ENCODE peak calls at places on chromosomes 16 and 17, in nine cellular contexts. One of them, this sample, is unnamed.

GRCh38 chr17:73492802-73493139 is 151.5 kb downstream of the SDK2 start:
- DNase-seq in type B pancreatic cell: no peak
- DNase-seq in GOT3: no peak
- DNase-seq in stimulated activated CD4-positive, alpha-beta T cell treated with anti-CD3 and anti-CD28 coated beads, Interleukin-4, amount 100 ng/mL, for 1 hour: no peak
- DNase-seq in adipocyte: no peak
- DNase-seq in T follicular helper cell: no peak
- DNase-seq in tibial artery: no peak
- DNase-seq in activated CD8-positive, alpha-beta memory T cell treated with anti-CD3 and anti-CD28 coated beads for 1 hour: no peak
- DNase-seq in hippocampal formation: no peak
- DNase-seq in this sample: no peak

GRCh38 chr17:39632153-39632941 is 4.6 kb upstream of the STARD3 start:
- DNase-seq in GOT3: no peak
- DNase-seq in adipocyte: no peak
- DNase-seq in stimulated activated CD4-positive, alpha-beta T cell treated with anti-CD3 and anti-CD28 coated beads, Interleukin-4, amount 100 ng/mL, for 1 hour: no peak
- DNase-seq in activated CD8-positive, alpha-beta memory T cell treated with anti-CD3 and anti-CD28 coated beads for 1 hour: no peak
- DNase-seq in T follicular helper cell: no peak
- DNase-seq in hippocampal formation: peak; percentile 74
- DNase-seq in type B pancreatic cell: no peak
- DNase-seq in tibial artery: no peak
- DNase-seq in this sample: no peak

GRCh38 chr16:81137012-81137335 is 40.8 kb upstream of the GCSH start:
- DNase-seq in T follicular helper cell: no peak
- DNase-seq in GOT3: no peak
- DNase-seq in tibial artery: no peak
- DNase-seq in hippocampal formation: no peak
- DNase-seq in adipocyte: peak; percentile 23
- DNase-seq in type B pancreatic cell: no peak
- DNase-seq in stimulated activated CD4-positive, alpha-beta T cell treated with anti-CD3 and anti-CD28 coated beads, Interleukin-4, amount 100 ng/mL, for 1 hour: no peak
- DNase-seq in activated CD8-positive, alpha-beta memory T cell treated with anti-CD3 and anti-CD28 coated beads for 1 hour: no peak
- DNase-seq in this sample: peak; percentile 15

GRCh38 chr17:50681260-50682200 is 26.2 kb downstream of the ANKRD40 start:
- DNase-seq in hippocampal formation: no peak
- DNase-seq in GOT3: no peak
- DNase-seq in type B pancreatic cell: no peak
- DNase-seq in tibial artery: peak; percentile 59
- DNase-seq in stimulated activated CD4-positive, alpha-beta T cell treated with anti-CD3 and anti-CD28 coated beads, Interleukin-4, amount 100 ng/mL, for 1 hour: no peak
- DNase-seq in T follicular helper cell: no peak
- DNase-seq in activated CD8-positive, alpha-beta memory T cell treated with anti-CD3 and anti-CD28 coated beads for 1 hour: no peak
- DNase-seq in adipocyte: peak; percentile 88
- DNase-seq in this sample: peak; percentile 61

GRCh38 chr16:25691519-25692091 is at the start of gene HS3ST4:
- DNase-seq in tibial artery: no peak
- DNase-seq in adipocyte: no peak
- DNase-seq in hippocampal formation: no peak
- DNase-seq in GOT3: no peak
- DNase-seq in activated CD8-positive, alpha-beta memory T cell treated with anti-CD3 and anti-CD28 coated beads for 1 hour: no peak
- DNase-seq in type B pancreatic cell: no peak
- DNase-seq in T follicular helper cell: no peak
- DNase-seq in stimulated activated CD4-positive, alpha-beta T cell treated with anti-CD3 and anti-CD28 coated beads, Interleukin-4, amount 100 ng/mL, for 1 hour: no peak
- DNase-seq in this sample: no peak

GRCh38 chr17:30970757-30971567 is at the start of gene RNF135:
- DNase-seq in activated CD8-positive, alpha-beta memory T cell treated with anti-CD3 and anti-CD28 coated beads for 1 hour: no peak
- DNase-seq in stimulated activated CD4-positive, alpha-beta T cell treated with anti-CD3 and anti-CD28 coated beads, Interleukin-4, amount 100 ng/mL, for 1 hour: peak; percentile 63
- DNase-seq in hippocampal formation: peak; percentile 55
- DNase-seq in type B pancreatic cell: peak; percentile 83
- DNase-seq in GOT3: peak; percentile 44
- DNase-seq in tibial artery: peak; percentile 91
- DNase-seq in adipocyte: peak; percentile 91
- DNase-seq in T follicular helper cell: peak; percentile 24
- DNase-seq in this sample: peak; percentile 72

GRCh38 chr17:77319211-77320031 is 178.7 kb downstream of the SEC14L1 start:
- DNase-seq in adipocyte: peak; percentile 97
- DNase-seq in hippocampal formation: no peak
- DNase-seq in GOT3: peak; percentile 41
- DNase-seq in tibial artery: peak; percentile 94
- DNase-seq in stimulated activated CD4-positive, alpha-beta T cell treated with anti-CD3 and anti-CD28 coated beads, Interleukin-4, amount 100 ng/mL, for 1 hour: peak; percentile 71
- DNase-seq in T follicular helper cell: peak; percentile 59
- DNase-seq in activated CD8-positive, alpha-beta memory T cell treated with anti-CD3 and anti-CD28 coated beads for 1 hour: no peak
- DNase-seq in type B pancreatic cell: no peak
- DNase-seq in this sample: no peak

GRCh38 chr17:68955181-68955841 is at the start of gene ABCA8:
- DNase-seq in adipocyte: peak; percentile 66
- DNase-seq in hippocampal formation: peak; percentile 33
- DNase-seq in stimulated activated CD4-positive, alpha-beta T cell treated with anti-CD3 and anti-CD28 coated beads, Interleukin-4, amount 100 ng/mL, for 1 hour: no peak
- DNase-seq in activated CD8-positive, alpha-beta memory T cell treated with anti-CD3 and anti-CD28 coated beads for 1 hour: no peak
- DNase-seq in type B pancreatic cell: no peak
- DNase-seq in T follicular helper cell: no peak
- DNase-seq in tibial artery: peak; percentile 40
- DNase-seq in GOT3: no peak
- DNase-seq in this sample: peak; percentile 57

GRCh38 chr16:58022601-58023371 is 2.8 kb upstream of the MMP15 start:
- DNase-seq in T follicular helper cell: no peak
- DNase-seq in adipocyte: peak; percentile 36
- DNase-seq in GOT3: no peak
- DNase-seq in tibial artery: peak; percentile 45
- DNase-seq in activated CD8-positive, alpha-beta memory T cell treated with anti-CD3 and anti-CD28 coated beads for 1 hour: no peak
- DNase-seq in type B pancreatic cell: no peak
- DNase-seq in stimulated activated CD4-positive, alpha-beta T cell treated with anti-CD3 and anti-CD28 coated beads, Interleukin-4, amount 100 ng/mL, for 1 hour: no peak
- DNase-seq in hippocampal formation: peak; percentile 60
- DNase-seq in this sample: peak; percentile 45

GRCh38 chr16:54076006-54076504 is 210.5 kb downstream of the IRX3 start:
- DNase-seq in stimulated activated CD4-positive, alpha-beta T cell treated with anti-CD3 and anti-CD28 coated beads, Interleukin-4, amount 100 ng/mL, for 1 hour: no peak
- DNase-seq in type B pancreatic cell: no peak
- DNase-seq in tibial artery: no peak
- DNase-seq in activated CD8-positive, alpha-beta memory T cell treated with anti-CD3 and anti-CD28 coated beads for 1 hour: no peak
- DNase-seq in adipocyte: no peak
- DNase-seq in GOT3: no peak
- DNase-seq in hippocampal formation: no peak
- DNase-seq in T follicular helper cell: no peak
- DNase-seq in this sample: no peak

GRCh38 chr16:83389751-83390150 is 418.0 kb upstream of the HSBP1 start:
- DNase-seq in GOT3: no peak
- DNase-seq in hippocampal formation: no peak
- DNase-seq in stimulated activated CD4-positive, alpha-beta T cell treated with anti-CD3 and anti-CD28 coated beads, Interleukin-4, amount 100 ng/mL, for 1 hour: no peak
- DNase-seq in adipocyte: no peak
- DNase-seq in type B pancreatic cell: no peak
- DNase-seq in tibial artery: no peak
- DNase-seq in activated CD8-positive, alpha-beta memory T cell treated with anti-CD3 and anti-CD28 coated beads for 1 hour: no peak
- DNase-seq in T follicular helper cell: no peak
- DNase-seq in this sample: no peak

GRCh38 chr17:40315206-40315605 is 6.2 kb downstream of the RARA start:
- DNase-seq in adipocyte: no peak
- DNase-seq in type B pancreatic cell: no peak
- DNase-seq in hippocampal formation: no peak
- DNase-seq in activated CD8-positive, alpha-beta memory T cell treated with anti-CD3 and anti-CD28 coated beads for 1 hour: no peak
- DNase-seq in T follicular helper cell: no peak
- DNase-seq in tibial artery: no peak
- DNase-seq in GOT3: no peak
- DNase-seq in stimulated activated CD4-positive, alpha-beta T cell treated with anti-CD3 and anti-CD28 coated beads, Interleukin-4, amount 100 ng/mL, for 1 hour: no peak
- DNase-seq in this sample: no peak

GRCh38 chr17:14158707-14159106 is 78.0 kb downstream of the CDRT15 start:
- DNase-seq in adipocyte: no peak
- DNase-seq in GOT3: no peak
- DNase-seq in type B pancreatic cell: no peak
- DNase-seq in stimulated activated CD4-positive, alpha-beta T cell treated with anti-CD3 and anti-CD28 coated beads, Interleukin-4, amount 100 ng/mL, for 1 hour: no peak
- DNase-seq in T follicular helper cell: no peak
- DNase-seq in tibial artery: no peak
- DNase-seq in activated CD8-positive, alpha-beta memory T cell treated with anti-CD3 and anti-CD28 coated beads for 1 hour: no peak
- DNase-seq in hippocampal formation: no peak
- DNase-seq in this sample: no peak

GRCh38 chr16:27529962-27530361 is 19.8 kb downstream of the GTF3C1 start:
- DNase-seq in adipocyte: peak; percentile 29
- DNase-seq in stimulated activated CD4-positive, alpha-beta T cell treated with anti-CD3 and anti-CD28 coated beads, Interleukin-4, amount 100 ng/mL, for 1 hour: no peak
- DNase-seq in hippocampal formation: no peak
- DNase-seq in GOT3: no peak
- DNase-seq in T follicular helper cell: no peak
- DNase-seq in activated CD8-positive, alpha-beta memory T cell treated with anti-CD3 and anti-CD28 coated beads for 1 hour: no peak
- DNase-seq in tibial artery: no peak
- DNase-seq in type B pancreatic cell: no peak
- DNase-seq in this sample: no peak

GRCh38 chr16:27974896-27975540 is 88.5 kb downstream of the GSG1L start:
- DNase-seq in type B pancreatic cell: no peak
- DNase-seq in stimulated activated CD4-positive, alpha-beta T cell treated with anti-CD3 and anti-CD28 coated beads, Interleukin-4, amount 100 ng/mL, for 1 hour: no peak
- DNase-seq in activated CD8-positive, alpha-beta memory T cell treated with anti-CD3 and anti-CD28 coated beads for 1 hour: no peak
- DNase-seq in T follicular helper cell: no peak
- DNase-seq in hippocampal formation: no peak
- DNase-seq in adipocyte: no peak
- DNase-seq in tibial artery: no peak
- DNase-seq in GOT3: no peak
- DNase-seq in this sample: no peak

GRCh38 chr17:70407501-70407900 is 238.2 kb downstream of the KCNJ2 start:
- DNase-seq in type B pancreatic cell: no peak
- DNase-seq in tibial artery: no peak
- DNase-seq in stimulated activated CD4-positive, alpha-beta T cell treated with anti-CD3 and anti-CD28 coated beads, Interleukin-4, amount 100 ng/mL, for 1 hour: no peak
- DNase-seq in GOT3: no peak
- DNase-seq in adipocyte: no peak
- DNase-seq in hippocampal formation: no peak
- DNase-seq in activated CD8-positive, alpha-beta memory T cell treated with anti-CD3 and anti-CD28 coated beads for 1 hour: no peak
- DNase-seq in T follicular helper cell: no peak
- DNase-seq in this sample: no peak

GRCh38 chr16:58045096-58045495 is 19.5 kb downstream of the MMP15 start:
- DNase-seq in GOT3: no peak
- DNase-seq in type B pancreatic cell: no peak
- DNase-seq in activated CD8-positive, alpha-beta memory T cell treated with anti-CD3 and anti-CD28 coated beads for 1 hour: no peak
- DNase-seq in hippocampal formation: no peak
- DNase-seq in T follicular helper cell: no peak
- DNase-seq in tibial artery: no peak
- DNase-seq in stimulated activated CD4-positive, alpha-beta T cell treated with anti-CD3 and anti-CD28 coated beads, Interleukin-4, amount 100 ng/mL, for 1 hour: no peak
- DNase-seq in adipocyte: no peak
- DNase-seq in this sample: no peak

GRCh38 chr16:52294660-52295059 is 252.3 kb downstream of the TOX3 start:
- DNase-seq in stimulated activated CD4-positive, alpha-beta T cell treated with anti-CD3 and anti-CD28 coated beads, Interleukin-4, amount 100 ng/mL, for 1 hour: no peak
- DNase-seq in hippocampal formation: no peak
- DNase-seq in activated CD8-positive, alpha-beta memory T cell treated with anti-CD3 and anti-CD28 coated beads for 1 hour: no peak
- DNase-seq in GOT3: no peak
- DNase-seq in type B pancreatic cell: no peak
- DNase-seq in tibial artery: no peak
- DNase-seq in adipocyte: no peak
- DNase-seq in T follicular helper cell: no peak
- DNase-seq in this sample: no peak

GRCh38 chr16:89048087-89048729 is 45.4 kb upstream of the ACSF3 start:
- DNase-seq in adipocyte: no peak
- DNase-seq in type B pancreatic cell: no peak
- DNase-seq in hippocampal formation: no peak
- DNase-seq in T follicular helper cell: no peak
- DNase-seq in tibial artery: no peak
- DNase-seq in stimulated activated CD4-positive, alpha-beta T cell treated with anti-CD3 and anti-CD28 coated beads, Interleukin-4, amount 100 ng/mL, for 1 hour: no peak
- DNase-seq in activated CD8-positive, alpha-beta memory T cell treated with anti-CD3 and anti-CD28 coated beads for 1 hour: no peak
- DNase-seq in GOT3: no peak
- DNase-seq in this sample: no peak

GRCh38 chr17:17151962-17152361 is 54.2 kb downstream of the PLD6 start:
- DNase-seq in type B pancreatic cell: no peak
- DNase-seq in hippocampal formation: peak; percentile 73
- DNase-seq in T follicular helper cell: no peak
- DNase-seq in adipocyte: peak; percentile 96
- DNase-seq in activated CD8-positive, alpha-beta memory T cell treated with anti-CD3 and anti-CD28 coated beads for 1 hour: no peak
- DNase-seq in tibial artery: peak; percentile 96
- DNase-seq in stimulated activated CD4-positive, alpha-beta T cell treated with anti-CD3 and anti-CD28 coated beads, Interleukin-4, amount 100 ng/mL, for 1 hour: peak; percentile 15
- DNase-seq in GOT3: peak; percentile 77
- DNase-seq in this sample: peak; percentile 57

GRCh38 chr17:14197582-14197981 is 39.1 kb downstream of the CDRT15 start:
- DNase-seq in T follicular helper cell: no peak
- DNase-seq in GOT3: no peak
- DNase-seq in hippocampal formation: no peak
- DNase-seq in stimulated activated CD4-positive, alpha-beta T cell treated with anti-CD3 and anti-CD28 coated beads, Interleukin-4, amount 100 ng/mL, for 1 hour: peak; percentile 55
- DNase-seq in type B pancreatic cell: no peak
- DNase-seq in activated CD8-positive, alpha-beta memory T cell treated with anti-CD3 and anti-CD28 coated beads for 1 hour: no peak
- DNase-seq in adipocyte: no peak
- DNase-seq in tibial artery: no peak
- DNase-seq in this sample: no peak

GRCh38 chr16:88672776-88673175 is 9.9 kb upstream of the MVD start:
- DNase-seq in GOT3: no peak
- DNase-seq in hippocampal formation: no peak
- DNase-seq in adipocyte: no peak
- DNase-seq in tibial artery: no peak
- DNase-seq in type B pancreatic cell: no peak
- DNase-seq in stimulated activated CD4-positive, alpha-beta T cell treated with anti-CD3 and anti-CD28 coated beads, Interleukin-4, amount 100 ng/mL, for 1 hour: no peak
- DNase-seq in activated CD8-positive, alpha-beta memory T cell treated with anti-CD3 and anti-CD28 coated beads for 1 hour: no peak
- DNase-seq in T follicular helper cell: no peak
- DNase-seq in this sample: no peak

GRCh38 chr16:50861926-50862325 is 120.0 kb downstream of the CYLD start:
- DNase-seq in hippocampal formation: no peak
- DNase-seq in activated CD8-positive, alpha-beta memory T cell treated with anti-CD3 and anti-CD28 coated beads for 1 hour: no peak
- DNase-seq in T follicular helper cell: no peak
- DNase-seq in adipocyte: peak; percentile 41
- DNase-seq in type B pancreatic cell: no peak
- DNase-seq in stimulated activated CD4-positive, alpha-beta T cell treated with anti-CD3 and anti-CD28 coated beads, Interleukin-4, amount 100 ng/mL, for 1 hour: no peak
- DNase-seq in tibial artery: no peak
- DNase-seq in GOT3: no peak
- DNase-seq in this sample: peak; percentile 17

GRCh38 chr17:79156463-79157095 is 82.0 kb downstream of the ENGASE start:
- DNase-seq in T follicular helper cell: no peak
- DNase-seq in type B pancreatic cell: no peak
- DNase-seq in GOT3: no peak
- DNase-seq in tibial artery: no peak
- DNase-seq in hippocampal formation: no peak
- DNase-seq in adipocyte: no peak
- DNase-seq in activated CD8-positive, alpha-beta memory T cell treated with anti-CD3 and anti-CD28 coated beads for 1 hour: no peak
- DNase-seq in stimulated activated CD4-positive, alpha-beta T cell treated with anti-CD3 and anti-CD28 coated beads, Interleukin-4, amount 100 ng/mL, for 1 hour: no peak
- DNase-seq in this sample: no peak

GRCh38 chr16:85555549-85556455 is 57.3 kb upstream of the GSE1 start:
- DNase-seq in T follicular helper cell: peak; percentile 31
- DNase-seq in stimulated activated CD4-positive, alpha-beta T cell treated with anti-CD3 and anti-CD28 coated beads, Interleukin-4, amount 100 ng/mL, for 1 hour: peak; percentile 16
- DNase-seq in activated CD8-positive, alpha-beta memory T cell treated with anti-CD3 and anti-CD28 coated beads for 1 hour: no peak
- DNase-seq in type B pancreatic cell: no peak
- DNase-seq in adipocyte: peak; percentile 71
- DNase-seq in hippocampal formation: no peak
- DNase-seq in tibial artery: peak; percentile 52
- DNase-seq in GOT3: no peak
- DNase-seq in this sample: no peak

GRCh38 chr17:76273923-76274558 is 8.9 kb downstream of the UBALD2 start:
- DNase-seq in tibial artery: no peak
- DNase-seq in hippocampal formation: no peak
- DNase-seq in type B pancreatic cell: no peak
- DNase-seq in stimulated activated CD4-positive, alpha-beta T cell treated with anti-CD3 and anti-CD28 coated beads, Interleukin-4, amount 100 ng/mL, for 1 hour: no peak
- DNase-seq in activated CD8-positive, alpha-beta memory T cell treated with anti-CD3 and anti-CD28 coated beads for 1 hour: no peak
- DNase-seq in adipocyte: no peak
- DNase-seq in T follicular helper cell: no peak
- DNase-seq in GOT3: no peak
- DNase-seq in this sample: no peak

GRCh38 chr17:27635275-27635823 is 4.4 kb downstream of the LGALS9 start:
- DNase-seq in T follicular helper cell: no peak
- DNase-seq in adipocyte: no peak
- DNase-seq in activated CD8-positive, alpha-beta memory T cell treated with anti-CD3 and anti-CD28 coated beads for 1 hour: no peak
- DNase-seq in tibial artery: peak; percentile 58
- DNase-seq in GOT3: no peak
- DNase-seq in type B pancreatic cell: no peak
- DNase-seq in stimulated activated CD4-positive, alpha-beta T cell treated with anti-CD3 and anti-CD28 coated beads, Interleukin-4, amount 100 ng/mL, for 1 hour: no peak
- DNase-seq in hippocampal formation: peak; percentile 35
- DNase-seq in this sample: no peak

GRCh38 chr17:51860934-51861561 is 297.5 kb downstream of the CA10 start:
- DNase-seq in adipocyte: no peak
- DNase-seq in hippocampal formation: peak; percentile 14
- DNase-seq in activated CD8-positive, alpha-beta memory T cell treated with anti-CD3 and anti-CD28 coated beads for 1 hour: no peak
- DNase-seq in tibial artery: no peak
- DNase-seq in T follicular helper cell: no peak
- DNase-seq in stimulated activated CD4-positive, alpha-beta T cell treated with anti-CD3 and anti-CD28 coated beads, Interleukin-4, amount 100 ng/mL, for 1 hour: no peak
- DNase-seq in type B pancreatic cell: no peak
- DNase-seq in GOT3: no peak
- DNase-seq in this sample: no peak

GRCh38 chr17:82329683-82330321 is 3.8 kb downstream of the SECTM1 start:
- DNase-seq in type B pancreatic cell: no peak
- DNase-seq in tibial artery: no peak
- DNase-seq in activated CD8-positive, alpha-beta memory T cell treated with anti-CD3 and anti-CD28 coated beads for 1 hour: no peak
- DNase-seq in T follicular helper cell: no peak
- DNase-seq in stimulated activated CD4-positive, alpha-beta T cell treated with anti-CD3 and anti-CD28 coated beads, Interleukin-4, amount 100 ng/mL, for 1 hour: no peak
- DNase-seq in adipocyte: no peak
- DNase-seq in hippocampal formation: no peak
- DNase-seq in GOT3: no peak
- DNase-seq in this sample: no peak

GRCh38 chr16:85690469-85691064 is 1.8 kb upstream of the GINS2 start:
- DNase-seq in adipocyte: no peak
- DNase-seq in stimulated activated CD4-positive, alpha-beta T cell treated with anti-CD3 and anti-CD28 coated beads, Interleukin-4, amount 100 ng/mL, for 1 hour: no peak
- DNase-seq in tibial artery: no peak
- DNase-seq in hippocampal formation: no peak
- DNase-seq in type B pancreatic cell: no peak
- DNase-seq in activated CD8-positive, alpha-beta memory T cell treated with anti-CD3 and anti-CD28 coated beads for 1 hour: no peak
- DNase-seq in T follicular helper cell: no peak
- DNase-seq in GOT3: no peak
- DNase-seq in this sample: no peak

GRCh38 chr16:85667261-85667660 is 21.5 kb downstream of the GINS2 start:
- DNase-seq in hippocampal formation: no peak
- DNase-seq in GOT3: no peak
- DNase-seq in type B pancreatic cell: no peak
- DNase-seq in adipocyte: no peak
- DNase-seq in activated CD8-positive, alpha-beta memory T cell treated with anti-CD3 and anti-CD28 coated beads for 1 hour: no peak
- DNase-seq in T follicular helper cell: no peak
- DNase-seq in stimulated activated CD4-positive, alpha-beta T cell treated with anti-CD3 and anti-CD28 coated beads, Interleukin-4, amount 100 ng/mL, for 1 hour: no peak
- DNase-seq in tibial artery: no peak
- DNase-seq in this sample: no peak